ENCODE peak calls at places on chromosomes 3 and 15, in four cellular contexts. One of them, this sample, is unnamed. For H3K4me1 and H3K27me3, the result is how much of the 10 kb centered on the place peaks cover.

GRCh38 chr15:78630886-78631633 is 9.9 kb downstream of the CHRNB4 start:
- DNase-seq in K562: no peak
- DNase-seq in suprapubic skin: no peak
- DNase-seq in CD8-positive, alpha-beta memory T cell: no peak
- DNase-seq in this sample: no peak

GRCh38 chr3:13857702-13858380 is 22.0 kb downstream of the WNT7A start:
- DNase-seq in K562: no peak
- DNase-seq in CD8-positive, alpha-beta memory T cell: no peak
- DNase-seq in suprapubic skin: no peak
- DNase-seq in this sample: no peak

GRCh38 chr15:57692709-57693108 is 13.8 kb upstream of the POLR2M start:
- DNase-seq in suprapubic skin: no peak
- DNase-seq in K562: no peak
- DNase-seq in CD8-positive, alpha-beta memory T cell: no peak
- DNase-seq in this sample: no peak

GRCh38 chr3:175149675-175150074 is 290.5 kb downstream of the NAALADL2 start:
- DNase-seq in suprapubic skin: no peak
- DNase-seq in K562: no peak
- DNase-seq in CD8-positive, alpha-beta memory T cell: no peak
- DNase-seq in this sample: no peak

GRCh38 chr3:31472479-31473390 is 60.0 kb upstream of the STT3B start:
- DNase-seq in K562: no peak
- DNase-seq in suprapubic skin: no peak
- DNase-seq in CD8-positive, alpha-beta memory T cell: no peak
- DNase-seq in this sample: no peak

GRCh38 chr15:89814112-89814742 is 425 bp downstream of the ANPEP start:
- DNase-seq in suprapubic skin: no peak
- DNase-seq in K562: no peak
- DNase-seq in CD8-positive, alpha-beta memory T cell: no peak
- DNase-seq in this sample: no peak

GRCh38 chr15:85543741-85544155 is 163.3 kb downstream of the AKAP13 start:
- DNase-seq in K562: no peak
- DNase-seq in CD8-positive, alpha-beta memory T cell: peak
- DNase-seq in suprapubic skin: peak
- DNase-seq in this sample: no peak

GRCh38 chr3:18558526-18558925 is 133.4 kb upstream of the SATB1 start:
- DNase-seq in CD8-positive, alpha-beta memory T cell: no peak
- DNase-seq in suprapubic skin: no peak
- DNase-seq in K562: no peak
- DNase-seq in this sample: no peak

GRCh38 chr15:72534522-72534921 is 60.4 kb downstream of the ARIH1 start:
- DNase-seq in CD8-positive, alpha-beta memory T cell: peak
- DNase-seq in K562: no peak
- DNase-seq in suprapubic skin: no peak
- DNase-seq in this sample: no peak

GRCh38 chr3:191901746-191902145 is 440.8 kb downstream of the PYDC2 start:
- DNase-seq in suprapubic skin: no peak
- DNase-seq in CD8-positive, alpha-beta memory T cell: no peak
- DNase-seq in K562: no peak
- DNase-seq in this sample: no peak

GRCh38 chr3:64667138-64667537 is 20.7 kb downstream of the ADAMTS9 start:
- DNase-seq in CD8-positive, alpha-beta memory T cell: no peak
- DNase-seq in K562: no peak
- DNase-seq in suprapubic skin: no peak
- DNase-seq in this sample: no peak

GRCh38 chr3:49804141-49805041 is 1.3 kb downstream of the INKA1 start:
- DNase-seq in CD8-positive, alpha-beta memory T cell: no peak
- DNase-seq in K562: no peak
- DNase-seq in suprapubic skin: no peak
- DNase-seq in this sample: no peak

GRCh38 chr15:99447497-99448371 is 118.0 kb upstream of the MEF2A start:
- DNase-seq in K562: peak
- DNase-seq in CD8-positive, alpha-beta memory T cell: no peak
- DNase-seq in suprapubic skin: no peak
- DNase-seq in this sample: no peak

GRCh38 chr15:101477851-101478353 is 11.6 kb downstream of the PCSK6 start:
- DNase-seq in K562: peak
- DNase-seq in suprapubic skin: no peak
- DNase-seq in CD8-positive, alpha-beta memory T cell: no peak
- DNase-seq in this sample: peak

GRCh38 chr3:108485146-108485545 is 25.2 kb downstream of the MYH15 start:
- DNase-seq in CD8-positive, alpha-beta memory T cell: no peak
- DNase-seq in K562: no peak
- DNase-seq in suprapubic skin: no peak
- DNase-seq in this sample: no peak

GRCh38 chr3:187719628-187720336 is 17.4 kb upstream of the RTP2 start:
- DNase-seq in suprapubic skin: no peak
- DNase-seq in CD8-positive, alpha-beta memory T cell: no peak
- DNase-seq in K562: no peak
- DNase-seq in this sample: no peak

GRCh38 chr3:11638669-11639402 is 4.9 kb downstream of the VGLL4 start:
- DNase-seq in K562: no peak
- DNase-seq in CD8-positive, alpha-beta memory T cell: no peak
- DNase-seq in suprapubic skin: no peak
- DNase-seq in this sample: no peak

GRCh38 chr15:75622505-75622904 is 3.0 kb downstream of the SNUPN start:
- DNase-seq in suprapubic skin: no peak
- DNase-seq in K562: no peak
- DNase-seq in CD8-positive, alpha-beta memory T cell: no peak
- DNase-seq in this sample: no peak

GRCh38 chr3:158731938-158732855 is at the start of gene RARRES1:
- DNase-seq in CD8-positive, alpha-beta memory T cell: peak
- DNase-seq in K562: no peak
- DNase-seq in suprapubic skin: peak
- DNase-seq in this sample: peak

GRCh38 chr3:102156426-102156825 is 278.4 kb upstream of the ZPLD1 start:
- DNase-seq in suprapubic skin: no peak
- DNase-seq in CD8-positive, alpha-beta memory T cell: no peak
- DNase-seq in K562: no peak
- DNase-seq in this sample: no peak

GRCh38 chr3:46353090-46353489 is 821 bp upstream of the CCR2 start:
- DNase-seq in K562: no peak
- DNase-seq in suprapubic skin: no peak
- DNase-seq in CD8-positive, alpha-beta memory T cell: no peak
- DNase-seq in this sample: no peak
- H3K4me1 ChIP-seq in K562: under half
- H3K4me1 ChIP-seq in suprapubic skin: under half
- H3K4me1 ChIP-seq in CD8-positive, alpha-beta memory T cell: half or more
- H3K4me1 ChIP-seq in this sample: under half

GRCh38 chr3:194098036-194098871 is 37.7 kb upstream of the HES1 start:
- DNase-seq in K562: no peak
- DNase-seq in CD8-positive, alpha-beta memory T cell: no peak
- DNase-seq in suprapubic skin: no peak
- DNase-seq in this sample: no peak
- H3K27me3 ChIP-seq in K562: under half
- H3K27me3 ChIP-seq in CD8-positive, alpha-beta memory T cell: under half
- H3K27me3 ChIP-seq in suprapubic skin: under half
- H3K27me3 ChIP-seq in this sample: under half

DNA sequence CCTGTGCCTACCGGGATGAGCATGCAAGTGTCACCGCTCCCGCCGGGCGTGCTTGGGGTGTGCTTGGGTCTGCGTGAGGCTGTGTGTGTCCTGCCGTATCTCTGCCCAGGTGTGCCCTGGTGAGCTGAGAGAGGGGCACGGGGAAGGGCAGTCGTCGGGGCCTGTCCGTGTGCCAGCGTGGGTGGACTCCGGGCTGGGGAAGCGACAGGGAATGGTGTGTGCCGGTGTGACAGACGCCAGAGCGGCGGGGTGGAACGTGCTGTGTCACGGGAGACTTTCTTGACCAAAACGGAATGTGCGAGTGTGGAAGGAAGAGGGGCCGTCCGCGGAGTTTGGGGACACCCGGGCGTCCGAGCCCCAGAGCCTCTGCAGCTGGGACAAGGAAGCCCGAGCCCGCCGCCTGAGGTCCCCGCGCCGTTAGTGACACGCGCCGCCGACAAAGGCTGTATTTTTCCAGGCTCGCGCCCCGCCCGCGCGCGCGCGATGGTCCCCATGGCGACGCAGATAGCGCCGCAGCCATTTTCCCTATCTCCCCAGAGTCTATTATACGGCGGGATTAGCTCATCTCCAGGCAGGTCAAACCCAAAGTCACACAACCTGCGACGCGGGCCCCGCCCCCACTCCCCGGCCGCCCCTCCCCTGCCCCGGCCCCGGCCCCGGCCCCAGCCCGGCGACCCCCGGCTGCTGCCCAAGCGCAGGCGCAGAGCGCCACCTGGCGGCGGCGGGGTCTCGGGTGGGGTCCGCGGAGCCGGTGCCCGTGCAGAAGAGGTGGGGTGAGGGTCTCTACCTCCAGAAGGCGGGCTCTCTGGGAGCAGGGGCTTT is 4.5 kb upstream of the GATA2 start:
- DNase-seq in CD8-positive, alpha-beta memory T cell: peak
- DNase-seq in K562: peak
- DNase-seq in suprapubic skin: peak
- DNase-seq in this sample: peak
- H3K4me3 ChIP-seq in CD8-positive, alpha-beta memory T cell: no peak
- H3K4me3 ChIP-seq in K562: peak
- H3K4me3 ChIP-seq in suprapubic skin: peak
- H3K4me3 ChIP-seq in this sample: peak

DNA sequence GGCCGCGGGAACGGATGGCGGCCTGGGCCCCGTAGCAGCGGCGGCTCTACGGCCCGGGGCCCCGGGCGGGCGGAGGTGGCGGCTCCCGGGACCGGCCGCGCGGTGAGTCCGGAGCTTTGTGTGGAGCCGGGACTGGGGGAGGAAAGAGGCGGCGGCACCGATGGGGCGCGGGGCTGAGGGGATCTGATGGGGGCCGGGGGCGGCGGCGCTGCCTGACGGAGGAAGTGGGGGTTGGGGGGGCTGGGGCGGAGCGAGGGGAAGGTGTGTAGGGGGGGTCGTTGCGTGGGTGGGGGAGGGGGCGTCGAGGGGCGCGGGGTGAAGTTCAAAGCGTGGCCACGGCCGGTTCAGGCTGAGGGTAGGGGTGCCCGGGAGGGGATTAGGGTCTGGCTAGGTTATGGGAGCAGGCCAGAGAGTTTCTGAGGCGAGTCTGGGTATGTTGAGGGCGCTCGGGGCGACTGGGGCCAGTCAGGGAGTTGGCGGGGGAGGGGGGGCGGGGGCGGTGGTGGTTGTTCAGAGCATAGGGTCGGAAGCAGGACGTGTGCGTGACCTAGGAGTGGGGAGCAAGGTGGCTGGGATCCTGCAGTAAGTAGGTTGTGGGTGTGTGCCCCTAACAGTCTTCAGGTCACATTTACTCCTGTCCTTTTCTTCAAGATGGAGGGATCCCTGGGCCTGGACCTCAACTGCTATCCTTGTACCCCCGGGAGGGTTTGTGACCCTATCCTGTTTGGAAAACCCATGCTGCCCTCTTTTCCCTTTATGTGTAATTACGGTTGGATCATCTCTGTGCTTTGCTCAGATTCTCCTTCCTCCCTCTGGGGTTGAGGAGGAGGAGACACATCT is 579 bp downstream of the ZNF609 start:
- DNase-seq in CD8-positive, alpha-beta memory T cell: peak
- DNase-seq in K562: peak
- DNase-seq in suprapubic skin: peak
- DNase-seq in this sample: peak
- H3K4me1 ChIP-seq in CD8-positive, alpha-beta memory T cell: half or more
- H3K4me1 ChIP-seq in K562: half or more
- H3K4me1 ChIP-seq in suprapubic skin: half or more
- H3K4me1 ChIP-seq in this sample: under half

GRCh38 chr15:65612949-65613348 is 2.0 kb upstream of the INTS14 start:
- DNase-seq in CD8-positive, alpha-beta memory T cell: no peak
- DNase-seq in K562: no peak
- DNase-seq in suprapubic skin: no peak
- DNase-seq in this sample: no peak

GRCh38 chr15:65611888-65612615 is 1.1 kb upstream of the INTS14 start:
- DNase-seq in suprapubic skin: no peak
- DNase-seq in K562: no peak
- DNase-seq in CD8-positive, alpha-beta memory T cell: no peak
- DNase-seq in this sample: no peak

GRCh38 chr15:65612616-65612946 is 1.6 kb upstream of the INTS14 start:
- DNase-seq in K562: no peak
- DNase-seq in CD8-positive, alpha-beta memory T cell: no peak
- DNase-seq in suprapubic skin: no peak
- DNase-seq in this sample: no peak

GRCh38 chr15:65610871-65611718 is at the start of gene INTS14:
- DNase-seq in CD8-positive, alpha-beta memory T cell: peak
- DNase-seq in K562: peak
- DNase-seq in suprapubic skin: peak
- DNase-seq in this sample: peak

DNA sequence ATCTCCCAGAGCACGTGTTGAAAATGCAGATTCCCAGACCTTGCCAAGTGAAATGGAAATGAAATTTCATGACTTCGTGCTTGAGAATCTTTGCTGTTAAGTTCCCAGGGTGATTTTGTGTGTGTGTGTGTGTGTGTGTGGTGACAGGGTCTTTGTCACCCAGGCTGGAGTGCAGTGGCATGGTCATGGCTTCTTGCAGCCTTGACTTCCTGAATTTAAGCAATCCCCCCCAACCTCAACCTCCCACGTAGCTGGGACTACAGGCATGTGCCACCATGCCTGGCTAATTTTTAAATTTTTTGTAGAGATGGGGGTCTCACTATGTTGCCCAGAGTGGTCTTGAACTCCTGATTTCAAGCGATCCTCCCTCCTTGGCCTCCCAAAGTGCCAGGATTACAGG is 2.4 kb upstream of the INTS14 start:
- DNase-seq in K562: no peak
- DNase-seq in CD8-positive, alpha-beta memory T cell: no peak
- DNase-seq in suprapubic skin: no peak
- DNase-seq in this sample: no peak
- H3K27me3 ChIP-seq in K562: under half
- H3K27me3 ChIP-seq in CD8-positive, alpha-beta memory T cell: under half
- H3K27me3 ChIP-seq in suprapubic skin: under half
- H3K27me3 ChIP-seq in this sample: under half

GRCh38 chr3:98038876-98039275 is 3.8 kb upstream of the GABRR3 start:
- DNase-seq in suprapubic skin: no peak
- DNase-seq in CD8-positive, alpha-beta memory T cell: no peak
- DNase-seq in K562: no peak
- DNase-seq in this sample: no peak
- H3K4me3 ChIP-seq in suprapubic skin: no peak
- H3K4me3 ChIP-seq in CD8-positive, alpha-beta memory T cell: no peak
- H3K4me3 ChIP-seq in K562: no peak
- H3K4me3 ChIP-seq in this sample: no peak

DNA sequence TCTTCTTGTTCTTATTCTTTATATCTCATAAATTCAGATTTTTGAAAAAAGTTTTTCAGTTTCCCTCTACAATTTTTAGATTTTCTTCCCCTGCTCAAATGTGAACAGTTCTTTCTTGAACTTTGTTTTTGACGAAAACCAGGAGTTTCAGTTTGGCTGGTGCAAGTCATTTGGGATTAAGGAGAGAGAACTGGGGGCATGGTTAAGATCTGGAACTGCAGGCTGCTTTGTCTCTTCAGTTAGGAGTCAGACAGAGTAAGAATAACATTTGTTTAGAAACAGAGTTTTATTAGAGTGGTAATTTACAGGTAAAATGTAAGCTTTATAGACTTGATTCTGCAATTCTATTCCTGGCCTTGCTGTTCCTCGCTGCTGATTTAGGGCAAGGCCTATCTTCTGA is 310.5 kb upstream of the C2CD4B start:
- DNase-seq in suprapubic skin: no peak
- DNase-seq in K562: no peak
- DNase-seq in CD8-positive, alpha-beta memory T cell: no peak
- DNase-seq in this sample: no peak
- H3K4me1 ChIP-seq in suprapubic skin: under half
- H3K4me1 ChIP-seq in K562: under half
- H3K4me1 ChIP-seq in CD8-positive, alpha-beta memory T cell: under half
- H3K4me1 ChIP-seq in this sample: under half

GRCh38 chr3:127351775-127352350 is 64.0 kb upstream of the PRR20G start:
- DNase-seq in suprapubic skin: no peak
- DNase-seq in K562: no peak
- DNase-seq in CD8-positive, alpha-beta memory T cell: no peak
- DNase-seq in this sample: no peak
- H3K27me3 ChIP-seq in suprapubic skin: under half
- H3K27me3 ChIP-seq in K562: under half
- H3K27me3 ChIP-seq in CD8-positive, alpha-beta memory T cell: under half
- H3K27me3 ChIP-seq in this sample: under half